ENCODE peak calls at places on chromosome 11, in four cellular contexts. V is cardiac muscle cell, M is stomach, P is brain microvascular endothelial cell. D is an unnamed sample. For H3K36me3, the result is how much of the 10 kb centered on the place peaks cover.

GRCh38 chr11:109865558-109866186 is 227.5 kb upstream of the ZC3H12C start:
- DNase-seq in V (no peak), M (no peak), P (no peak), D (no peak)

GRCh38 chr11:27720277-27720830 is 20.1 kb upstream of the BDNF start:
- DNase-seq in V (peak), M (no peak), P (peak), D (peak)

GRCh38 chr11:120131941-120132644 is 5.8 kb downstream of the TRIM29 start:
- DNase-seq in V (no peak), M (no peak), P (no peak), D (no peak)

GRCh38 chr11:122879785-122880184 is 2.8 kb upstream of the JHY start:
- DNase-seq in V (no peak), M (no peak), P (no peak), D (no peak)

GRCh38 chr11:96102664-96103068 is 178.8 kb upstream of the MTMR2 start:
- DNase-seq in V (peak), M (no peak), P (peak), D (no peak)

GRCh38 chr11:2777871-2778629 is 78.3 kb upstream of the KCNQ1OT1 start:
- DNase-seq in V (no peak), M (peak), P (no peak), D (peak)

GRCh38 chr11:101862410-101863233 is 52.2 kb upstream of the CEP126 start:
- DNase-seq in V (peak), M (no peak), P (peak), D (no peak)

GRCh38 chr11:63583288-63583687 is 20.1 kb upstream of the PLAAT2 start:
- DNase-seq in V (peak), M (no peak), P (no peak), D (no peak)

GRCh38 chr11:2804701-2805387 is 80.7 kb downstream of the CDKN1C start:
- DNase-seq in V (no peak), M (peak), P (no peak), D (no peak)

GRCh38 chr11:9146477-9146876 is 55.1 kb upstream of the SCUBE2 start:
- DNase-seq in V (no peak), M (no peak), P (no peak), D (no peak)

GRCh38 chr11:36376888-36377758 is 81.0 kb downstream of the PRR5L start:
- DNase-seq in V (peak), M (peak), P (peak), D (peak)

GRCh38 chr11:64313491-64314145 is 3.7 kb downstream of the TRMT112 start:
- DNase-seq in V (peak), M (no peak), P (no peak), D (no peak)

GRCh38 chr11:24896118-24896835 is 399.4 kb downstream of the LUZP2 start:
- DNase-seq in V (no peak), M (no peak), P (no peak), D (no peak)

GRCh38 chr11:34238966-34239365 is 118.8 kb downstream of the ABTB2 start:
- DNase-seq in V (peak), M (no peak), P (no peak), D (no peak)

GRCh38 chr11:72589802-72590761 is 84.1 kb downstream of the PDE2A start:
- DNase-seq in V (peak), M (peak), P (no peak), D (no peak)

GRCh38 chr11:7512525-7513209 is 1.1 kb upstream of the PPFIBP2 start:
- DNase-seq in V (peak), M (peak), P (no peak), D (peak)

DNA sequence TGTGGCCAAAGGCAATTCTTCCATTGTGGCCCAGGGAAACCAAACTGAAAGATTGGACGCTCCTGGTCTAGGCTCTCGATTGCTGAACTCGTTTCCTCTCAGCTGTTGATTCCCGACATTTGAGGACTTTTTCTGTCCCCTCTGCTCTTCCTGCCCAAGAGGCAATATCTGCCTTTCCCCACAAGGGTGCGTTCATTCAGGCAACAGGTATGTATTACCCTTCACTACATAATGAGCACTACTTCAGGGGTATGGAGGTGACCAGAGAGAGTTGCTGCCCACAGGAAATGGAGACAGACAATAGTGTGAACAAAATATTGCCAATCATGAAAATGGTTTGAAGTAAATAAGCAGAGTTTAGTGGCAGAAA is 8.2 kb downstream of the PTH start:
- DNase-seq in V (peak), M (no peak), P (peak), D (no peak)
- H3K4me3 ChIP-seq in V (no peak), M (no peak), P (no peak), D (no peak)

GRCh38 chr11:67499808-67500793 is 5.1 kb downstream of the PITPNM1 start:
- DNase-seq in V (no peak), M (no peak), P (no peak), D (peak)

GRCh38 chr11:67498544-67498972 is 6.6 kb downstream of the PITPNM1 start:
- DNase-seq in V (no peak), M (no peak), P (no peak), D (no peak)

GRCh38 chr11:67496113-67496512 is 9.1 kb downstream of the PITPNM1 start:
- DNase-seq in V (no peak), M (no peak), P (no peak), D (no peak)

GRCh38 chr11:67495234-67496005 is 9.7 kb downstream of the PITPNM1 start:
- DNase-seq in V (no peak), M (no peak), P (no peak), D (peak)

GRCh38 chr11:67497656-67498291 is 7.4 kb downstream of the PITPNM1 start:
- DNase-seq in V (no peak), M (no peak), P (no peak), D (no peak)
- H3K36me3 ChIP-seq in V (under half), M (half or more), P (half or more), D (under half)

GRCh38 chr11:79438631-79439429 is 2.0 kb downstream of the TENM4 start:
- DNase-seq in V (peak), M (no peak), P (no peak), D (no peak)
- H3K4me3 ChIP-seq in V (peak), M (peak), P (peak), D (no peak)

GRCh38 chr11:47449541-47449940 is 605 bp upstream of the RAPSN start:
- DNase-seq in V (no peak), M (no peak), P (no peak), D (no peak)
- H3K36me3 ChIP-seq in V (under half), M (under half), P (under half), D (under half)

DNA sequence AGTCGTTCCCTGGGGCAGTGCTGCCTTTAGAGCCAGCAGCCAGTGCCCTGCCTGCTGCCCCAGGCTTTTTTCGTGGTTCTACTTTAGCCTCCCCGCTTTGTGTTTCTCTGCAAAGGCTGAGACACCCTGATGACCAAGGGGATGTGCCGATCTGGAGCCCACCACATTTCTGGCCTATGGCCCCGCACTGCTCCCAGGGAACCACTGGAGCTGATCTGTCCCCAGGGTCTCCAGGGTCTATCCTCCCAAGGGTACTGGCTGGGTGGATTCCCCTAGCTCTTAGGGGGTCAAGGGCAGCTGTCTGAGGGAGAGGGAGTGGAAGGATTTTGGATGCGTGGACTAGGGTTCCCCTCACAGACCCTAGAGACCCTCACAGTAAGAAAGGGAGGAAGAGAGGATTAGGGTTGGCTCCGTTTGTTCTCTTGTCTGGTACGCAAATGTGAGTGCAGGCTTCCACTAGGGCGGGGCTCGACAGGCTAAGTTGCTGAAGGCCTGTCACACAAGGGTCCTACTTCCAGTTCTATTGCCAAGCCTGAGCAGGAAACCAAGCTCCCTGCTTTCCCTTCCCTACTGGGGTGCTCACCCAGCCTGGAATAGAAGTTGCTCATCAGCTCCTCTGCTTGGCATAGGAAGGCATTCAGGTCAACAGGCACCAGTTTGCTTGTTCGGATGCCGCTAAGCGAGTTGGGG is 19.3 kb downstream of the TREH start:
- DNase-seq in V (no peak), M (no peak), P (no peak), D (no peak)
- H3K4me3 ChIP-seq in V (no peak), M (no peak), P (no peak), D (no peak)

DNA sequence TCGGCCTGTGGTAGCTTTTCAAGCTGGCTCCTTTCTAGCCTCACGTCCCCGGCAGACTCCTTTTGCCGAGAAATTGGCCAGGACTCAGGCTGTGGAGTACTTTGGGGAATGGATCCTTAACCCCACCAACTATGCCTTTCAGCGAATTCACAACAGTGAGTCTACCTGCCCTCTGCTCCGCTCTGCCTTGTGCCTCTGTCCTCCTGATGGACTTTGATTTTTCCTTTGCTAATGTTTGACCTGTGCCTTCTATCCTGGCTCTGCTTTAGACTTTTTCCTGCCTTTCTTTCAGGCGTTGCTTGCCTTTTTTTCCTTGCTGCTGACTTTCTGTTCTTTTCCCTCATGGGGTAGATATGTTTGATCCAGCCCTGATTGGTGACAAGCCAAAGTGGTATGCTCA is 12.5 kb downstream of the MADD start:
- DNase-seq in V (no peak), M (no peak), P (no peak), D (no peak)
- H3K36me3 ChIP-seq in V (half or more), M (half or more), P (half or more), D (half or more)

GRCh38 chr11:79439893-79440450 is 858 bp downstream of the TENM4 start:
- DNase-seq in V (no peak), M (no peak), P (no peak), D (no peak)

GRCh38 chr11:79440451-79441158 is at the start of gene TENM4:
- DNase-seq in V (peak), M (peak), P (no peak), D (no peak)

GRCh38 chr11:79437981-79438630 is 2.7 kb downstream of the TENM4 start:
- DNase-seq in V (peak), M (no peak), P (no peak), D (no peak)

GRCh38 chr11:79439430-79439892 is 1.4 kb downstream of the TENM4 start:
- DNase-seq in V (peak), M (no peak), P (no peak), D (no peak)

DNA sequence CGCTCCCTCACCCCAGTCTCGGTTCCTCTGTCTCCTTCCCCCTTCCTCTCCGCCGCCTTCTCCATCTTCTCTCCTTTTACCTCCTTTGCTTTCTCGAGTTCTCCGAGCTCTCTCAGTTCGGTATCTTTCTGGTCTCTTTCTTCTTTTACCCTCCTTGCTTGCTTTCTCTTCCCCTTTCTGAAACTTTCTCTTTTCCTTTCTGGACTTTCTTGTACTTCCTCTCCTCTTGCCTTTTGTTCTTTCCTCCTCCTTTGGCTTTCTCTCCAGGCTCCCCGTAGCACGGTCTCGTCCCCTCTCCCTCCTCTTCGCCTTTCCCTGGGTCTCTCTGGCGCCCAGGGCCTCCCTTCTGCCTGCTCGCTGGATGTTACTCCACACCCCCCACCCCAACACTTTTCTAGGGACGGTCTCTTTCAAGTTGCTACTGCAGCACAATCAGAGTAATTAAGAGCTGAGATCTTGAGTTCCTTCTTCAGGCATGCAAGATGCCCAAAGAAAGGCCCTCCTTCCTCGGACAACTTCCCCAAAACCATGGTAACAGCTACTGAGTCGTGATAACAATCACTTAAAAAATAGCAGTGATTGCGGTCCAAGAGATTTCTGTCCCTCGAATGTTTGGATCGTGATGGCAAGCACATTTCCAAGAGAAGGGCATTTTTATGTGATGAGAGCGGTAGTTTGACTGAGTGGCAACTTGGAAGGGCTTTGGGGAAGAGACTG is 487 bp upstream of the TENM4 start:
- DNase-seq in V (no peak), M (no peak), P (no peak), D (no peak)
- H3K4me3 ChIP-seq in V (peak), M (peak), P (peak), D (no peak)

GRCh38 chr11:17369685-17370243 is 18.2 kb downstream of the NCR3LG1 start:
- DNase-seq in V (no peak), M (no peak), P (no peak), D (no peak)
- H3K36me3 ChIP-seq in V (under half), M (half or more), P (half or more), D (under half)

GRCh38 chr11:706957-707816 is 1.2 kb downstream of the EPS8L2 start:
- DNase-seq in V (no peak), M (peak), P (no peak), D (no peak)
- H3K4me3 ChIP-seq in V (no peak), M (peak), P (peak), D (no peak)